ENCODE peak calls at places on chromosomes 12 and 14, in six cellular contexts. H is GM19239, N is lower leg skin, O is cardiac muscle cell, Y is transverse colon, Z is iris pigment epithelial cell. M is an unnamed sample.
A peak's percentile ranks its signal among the peaks of the same experiment; 100 is the strongest.

GRCh38 chr14:73739174-73739898 is 25.2 kb upstream of the PNMA1 start:
- DNase-seq in H (no peak), N (no peak), O (no peak), Y (no peak), Z (no peak), M (no peak)

GRCh38 chr12:119613319-119613936 is 19.9 kb downstream of the TMEM233 start:
- DNase-seq in H (no peak), N (no peak), O (no peak), Y (no peak), Z (peak; percentile 52), M (peak; percentile 43)

GRCh38 chr14:68968721-68969120 is 10.4 kb downstream of the ACTN1 start:
- DNase-seq in H (no peak), N (no peak), O (no peak), Y (no peak), Z (no peak), M (no peak)

GRCh38 chr12:108338915-108339657 is at the start of gene CMKLR1:
- DNase-seq in H (no peak), N (peak; percentile 32), O (peak; percentile 13), Y (peak; percentile 32), Z (no peak), M (no peak)

GRCh38 chr12:57632369-57632897 is 568 bp downstream of the B4GALNT1 start:
- DNase-seq in H (no peak), N (no peak), O (no peak), Y (no peak), Z (no peak), M (no peak)

GRCh38 chr12:105761075-105761474 is 377.7 kb downstream of the NUAK1 start:
- DNase-seq in H (no peak), N (no peak), O (peak; percentile 46), Y (no peak), Z (no peak), M (peak; percentile 74)

GRCh38 chr14:30193056-30193455 is 265.4 kb upstream of the PRKD1 start:
- DNase-seq in H (no peak), N (no peak), O (no peak), Y (no peak), Z (no peak), M (no peak)

GRCh38 chr12:67891566-67891965 is 97.7 kb upstream of the IFNG-AS1 start:
- DNase-seq in H (no peak), N (no peak), O (no peak), Y (no peak), Z (no peak), M (no peak)

GRCh38 chr12:74689071-74689655 is 151.5 kb downstream of the ATXN7L3B start:
- DNase-seq in H (no peak), N (no peak), O (peak; percentile 72), Y (no peak), Z (peak; percentile 65), M (peak; percentile 71)

GRCh38 chr14:106318700-106319099 is 792.3 kb downstream of the TMEM121 start:
- DNase-seq in H (peak; percentile 36), N (no peak), O (no peak), Y (no peak), Z (no peak), M (no peak)

M was measured in lung microvascular endothelial cell.